ENCODE peak calls at places on chromosomes 12 and 14, in six cellular contexts. I is cardiac muscle cell, K is GM23248, H is vagina, J is small intestine, A is psoas muscle. L is an unnamed sample. For H3K4me1 and H3K27me3, the result is how much of the 10 kb centered on the place peaks cover.

GRCh38 chr12:9798008-9798619 is 29.2 kb upstream of the KLRF1 start:
- DNase-seq in I (peak), K (peak), H (no peak), J (peak), A (no peak), L (no peak)

GRCh38 chr12:67592228-67593011 is 56.1 kb upstream of the DYRK2 start:
- DNase-seq in I (peak), K (peak), H (no peak), J (peak), A (no peak), L (no peak)

GRCh38 chr12:92541024-92541423 is 161.8 kb upstream of the PLEKHG7 start:
- DNase-seq in I (no peak), K (no peak), H (no peak), J (no peak), A (no peak), L (no peak)

GRCh38 chr12:5648692-5649338 is 216.9 kb downstream of the NTF3 start:
- DNase-seq in I (peak), K (peak), H (no peak), J (peak), A (no peak), L (no peak)

GRCh38 chr12:95673576-95673975 is 117.0 kb downstream of the NTN4 start:
- DNase-seq in I (no peak), K (no peak), H (no peak), J (no peak), A (no peak), L (no peak)

GRCh38 chr14:23056956-23057756 is at the start of gene CDH24:
- DNase-seq in I (peak), K (peak), H (no peak), J (peak), A (peak), L (peak)

GRCh38 chr14:67636361-67636919 is 16.7 kb downstream of the ARG2 start:
- DNase-seq in I (peak), K (peak), H (no peak), J (peak), A (no peak), L (no peak)

GRCh38 chr12:103840399-103840880 is 594 bp downstream of the NT5DC3 start:
- DNase-seq in I (peak), K (peak), H (no peak), J (no peak), A (peak), L (peak)

GRCh38 chr12:31749024-31749704 is 20.3 kb upstream of the AMN1 start:
- DNase-seq in I (peak), K (peak), H (no peak), J (peak), A (no peak), L (peak)

GRCh38 chr14:83863042-83863441 is 1666.9 kb upstream of the FLRT2 start:
- DNase-seq in I (no peak), K (no peak), H (no peak), J (no peak), A (no peak), L (no peak)

GRCh38 chr14:22314183-22314820 is 274.7 kb downstream of the DAD1 start:
- DNase-seq in I (peak), K (peak), H (no peak), J (peak), A (no peak), L (peak)

GRCh38 chr12:105352049-105352448 is 21.6 kb downstream of the C12orf75 start:
- DNase-seq in I (no peak), K (no peak), H (no peak), J (no peak), A (no peak), L (no peak)

GRCh38 chr12:105355752-105356151 is 25.3 kb downstream of the C12orf75 start:
- DNase-seq in I (peak), K (peak), H (no peak), J (no peak), A (no peak), L (no peak)

GRCh38 chr12:105351523-105351922 is 21.0 kb downstream of the C12orf75 start:
- DNase-seq in I (no peak), K (no peak), H (no peak), J (no peak), A (no peak), L (no peak)

GRCh38 chr12:105357162-105357691 is 26.7 kb downstream of the C12orf75 start:
- DNase-seq in I (no peak), K (peak), H (no peak), J (peak), A (no peak), L (no peak)

DNA sequence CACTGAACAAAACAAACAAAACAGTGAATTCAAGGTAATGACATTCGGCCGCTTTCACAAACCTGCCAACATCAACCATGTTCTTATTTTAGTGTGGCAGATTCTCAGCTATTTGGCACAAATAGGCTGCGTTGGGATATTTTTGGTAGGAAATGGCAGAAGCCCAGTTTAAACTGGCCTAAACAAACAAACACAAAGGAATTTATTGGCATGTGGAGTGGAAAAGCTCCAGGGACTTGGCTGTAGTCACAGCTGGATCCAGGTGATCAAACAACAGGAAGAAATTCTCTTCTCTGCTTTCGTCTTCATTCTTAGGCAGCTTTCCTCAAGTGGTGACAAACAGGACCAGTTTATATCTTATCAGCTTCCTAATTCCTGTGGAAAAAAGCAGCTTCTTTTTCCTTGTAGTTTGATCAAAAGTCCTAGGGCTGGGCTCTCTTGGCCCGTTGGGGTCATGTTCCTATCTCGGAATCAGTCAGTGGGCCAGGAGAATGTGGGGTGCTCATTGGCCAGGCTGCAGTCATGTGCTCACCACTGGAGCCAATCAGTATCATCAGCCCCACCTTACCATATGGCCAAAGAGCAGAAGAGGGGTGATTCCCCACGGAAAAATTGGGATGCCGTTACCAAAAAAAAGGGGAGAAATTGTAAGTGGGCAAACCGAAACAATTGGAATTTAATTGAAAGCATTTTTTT is 22.6 kb downstream of the C12orf75 start:
- DNase-seq in I (peak), K (no peak), H (no peak), J (no peak), A (no peak), L (no peak)
- H3K4me1 ChIP-seq in I (under half), K (half or more), H (under half), J (under half), A (under half), L (under half)

DNA sequence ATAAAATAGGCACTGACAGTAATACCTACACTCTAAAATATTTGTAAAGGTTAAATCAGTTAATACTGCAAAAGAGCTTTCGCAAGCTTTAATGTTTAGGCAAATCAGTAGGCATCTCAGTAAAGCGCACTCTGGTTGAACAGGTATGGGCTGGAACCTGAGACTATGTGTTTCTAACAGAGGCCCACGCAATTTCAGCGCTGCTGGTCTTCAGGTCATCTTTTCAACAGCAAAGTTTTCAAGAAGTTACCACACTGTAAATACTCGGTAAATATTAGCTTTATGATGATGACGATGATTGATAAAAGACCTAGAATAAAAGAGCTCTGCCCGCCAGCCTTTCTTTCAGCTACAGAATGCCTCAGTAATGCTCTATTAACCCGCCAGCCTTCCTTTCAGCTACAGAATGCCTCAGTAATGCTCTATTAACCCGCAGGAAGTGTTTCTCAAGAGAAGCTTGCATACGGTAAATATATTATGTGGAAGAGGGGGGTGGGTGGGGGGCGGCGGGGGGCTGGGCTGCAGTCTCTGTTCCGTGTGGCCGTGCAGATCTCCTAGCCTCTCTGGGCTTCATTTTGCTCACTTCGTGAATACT is 19.7 kb downstream of the LRTM2 start:
- DNase-seq in I (no peak), K (no peak), H (no peak), J (no peak), A (no peak), L (no peak)
- H3K27me3 ChIP-seq in I (under half), K (half or more), H (under half), J (under half), A (under half), L (under half)

GRCh38 chr12:121812921-121813896 is 9.4 kb downstream of the SETD1B start:
- DNase-seq in I (peak), K (peak), H (no peak), J (peak), A (peak), L (no peak)
- H3K4me3 ChIP-seq in I (peak), K (peak), H (peak), J (no peak), A (peak), L (peak)

DNA sequence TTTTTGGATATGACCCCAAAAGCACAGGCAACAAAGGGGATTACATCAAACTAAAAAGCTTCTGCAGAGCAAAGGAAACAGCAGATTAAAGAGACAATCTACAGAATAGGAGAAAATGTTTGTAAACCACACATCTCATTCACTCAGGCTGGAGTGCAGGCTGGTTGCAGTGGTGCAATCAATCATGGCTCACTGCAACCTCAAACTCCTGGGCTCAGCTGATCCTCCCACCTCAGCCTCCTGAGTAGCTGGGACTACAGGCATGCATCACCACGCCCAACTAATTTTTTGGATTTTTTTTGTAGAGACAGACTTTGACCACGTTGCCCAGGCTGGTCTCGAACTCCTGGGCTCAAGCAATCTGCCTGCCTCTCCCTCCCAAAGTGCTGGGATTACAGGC is 10.0 kb downstream of the NCKAP5L start:
- DNase-seq in I (no peak), K (no peak), H (no peak), J (no peak), A (no peak), L (no peak)
- H3K4me1 ChIP-seq in I (under half), K (under half), H (under half), J (under half), A (under half), L (under half)

GRCh38 chr12:116631619-116632018 is 72.4 kb downstream of the MAP1LC3B2 start:
- DNase-seq in I (no peak), K (no peak), H (no peak), J (no peak), A (no peak), L (no peak)
- H3K27me3 ChIP-seq in I (under half), K (under half), H (under half), J (under half), A (under half), L (under half)